ENCODE peak calls at places on chromosomes 2 and 18, in six cellular contexts. M is spleen, P is stomach, Y is gastrocnemius medialis, H is HepG2, Z is tibial nerve. A is an unnamed sample.

GRCh38 chr2:68925298-68925885 is 27.3 kb downstream of the GKN2 start:
- DNase-seq in M (no peak), H (peak), P (peak), Z (no peak), Y (no peak), A (no peak)

GRCh38 chr18:77118256-77119090 is 14.1 kb downstream of the MBP start:
- DNase-seq in H (no peak), P (no peak), Y (no peak), Z (no peak), M (no peak), A (no peak)

GRCh38 chr2:48733067-48733503 is 22.4 kb downstream of the LHCGR start:
- DNase-seq in Y (no peak), Z (no peak), P (no peak), H (no peak), M (no peak), A (no peak)

GRCh38 chr18:77092104-77093066 is 40.2 kb downstream of the MBP start:
- DNase-seq in H (no peak), P (no peak), Y (peak), M (no peak), Z (no peak), A (no peak)

GRCh38 chr2:146807568-146808168 is 1037.2 kb upstream of the ACVR2A start:
- DNase-seq in P (no peak), H (no peak), Y (no peak), Z (no peak), M (peak), A (no peak)

GRCh38 chr2:240601831-240602160 is 15.3 kb downstream of the CAPN10 start:
- DNase-seq in Z (peak), H (no peak), Y (peak), M (peak), P (no peak), A (no peak)

GRCh38 chr2:17043173-17043572 is 377.5 kb upstream of the CYRIA start:
- DNase-seq in H (no peak), Z (no peak), P (no peak), Y (no peak), M (no peak), A (no peak)

GRCh38 chr2:4130651-4131050 is 427.3 kb downstream of the DCDC2C start:
- DNase-seq in P (no peak), Z (no peak), H (no peak), Y (no peak), M (no peak), A (no peak)

GRCh38 chr2:237892478-237892877 is 33.1 kb downstream of the RAMP1 start:
- DNase-seq in M (no peak), Y (no peak), H (no peak), P (no peak), Z (no peak), A (no peak)

GRCh38 chr2:157087373-157088005 is 170.0 kb upstream of the GALNT5 start:
- DNase-seq in Y (peak), M (no peak), H (no peak), P (no peak), Z (no peak), A (no peak)

GRCh38 chr2:206800501-206801416 is 35.4 kb downstream of the FASTKD2 start:
- DNase-seq in H (peak), P (peak), Y (peak), Z (peak), M (no peak), A (no peak)

GRCh38 chr2:16899958-16900357 is 234.3 kb upstream of the CYRIA start:
- DNase-seq in H (no peak), P (no peak), M (no peak), Z (no peak), Y (no peak), A (no peak)

GRCh38 chr2:191976436-191976835 is 129.5 kb upstream of the CAVIN2 start:
- DNase-seq in Z (no peak), Y (no peak), M (no peak), P (no peak), H (no peak), A (no peak)

GRCh38 chr2:238552226-238552625 is 125.5 kb downstream of the ASB1 start:
- DNase-seq in P (no peak), H (no peak), Z (no peak), Y (no peak), M (no peak), A (no peak)

GRCh38 chr18:7821784-7822183 is 254.7 kb downstream of the PTPRM start:
- DNase-seq in Z (no peak), P (no peak), M (no peak), H (no peak), Y (no peak), A (no peak)

GRCh38 chr18:26549103-26549485 is 741 bp upstream of the KCTD1 start:
- DNase-seq in M (peak), H (no peak), Z (peak), P (peak), Y (peak), A (no peak)

GRCh38 chr18:77000527-77000926 is 132.1 kb downstream of the MBP start:
- DNase-seq in Y (peak), H (no peak), P (peak), Z (peak), M (peak), A (no peak)

GRCh38 chr2:138421971-138422335 is 79.6 kb upstream of the SPOPL start:
- DNase-seq in Z (no peak), M (no peak), Y (no peak), H (no peak), P (no peak), A (no peak)

GRCh38 chr2:45029215-45029614 is 20.0 kb upstream of the SIX2 start:
- DNase-seq in H (no peak), Z (no peak), Y (no peak), M (no peak), P (no peak), A (no peak)

GRCh38 chr2:175256806-175257585 is 75.5 kb upstream of the ATP5MC3 start:
- DNase-seq in Y (no peak), P (no peak), H (no peak), Z (no peak), M (peak), A (no peak)

GRCh38 chr2:100589527-100589926 is 26.7 kb downstream of the PDCL3 start:
- DNase-seq in Y (no peak), H (no peak), P (no peak), M (no peak), Z (no peak), A (no peak)

GRCh38 chr2:27320958-27321543 is 1.8 kb downstream of the MPV17 start:
- DNase-seq in H (peak), Y (peak), M (no peak), P (peak), Z (peak), A (no peak)

GRCh38 chr2:32450851-32451250 is 94.0 kb downstream of the BIRC6 start:
- DNase-seq in P (no peak), Z (no peak), H (no peak), M (no peak), Y (no peak), A (no peak)

GRCh38 chr2:10957396-10957795 is 45.7 kb downstream of the KCNF1 start:
- DNase-seq in M (no peak), Z (no peak), H (no peak), Y (no peak), P (no peak), A (no peak)

GRCh38 chr2:160756481-160756880 is 262.9 kb upstream of the RBMS1 start:
- DNase-seq in Z (no peak), Y (no peak), H (no peak), M (no peak), P (no peak), A (no peak)

GRCh38 chr2:231611273-231612198 is 18.9 kb downstream of the TEX44 start:
- DNase-seq in Z (no peak), P (peak), M (no peak), Y (peak), H (peak), A (no peak)

GRCh38 chr2:40455661-40456060 is 3.8 kb upstream of the SLC8A1 start:
- DNase-seq in Y (no peak), P (no peak), M (no peak), Z (no peak), H (no peak), A (no peak)

GRCh38 chr2:12437144-12437543 is 279.6 kb upstream of the TRIB2 start:
- DNase-seq in H (no peak), P (no peak), M (no peak), Y (no peak), Z (no peak), A (no peak)

GRCh38 chr2:44118257-44118656 is 50.4 kb upstream of the PPM1B start:
- DNase-seq in Y (no peak), M (no peak), H (no peak), Z (no peak), P (no peak), A (no peak)

GRCh38 chr2:215188078-215188477 is 49.7 kb upstream of the ABCA12 start:
- DNase-seq in Y (no peak), H (no peak), P (no peak), Z (no peak), M (no peak), A (no peak)

GRCh38 chr2:149989447-149990063 is 402.0 kb upstream of the MMADHC start:
- DNase-seq in M (no peak), Y (no peak), P (peak), H (peak), Z (no peak), A (no peak)

GRCh38 chr2:88051792-88052191 is 3.8 kb downstream of the KRCC1 start:
- DNase-seq in P (no peak), Z (no peak), Y (no peak), M (no peak), H (no peak), A (no peak)

GRCh38 chr2:88055436-88056128 is at the start of gene KRCC1:
- DNase-seq in M (peak), Z (peak), H (peak), P (peak), Y (peak), A (peak)

GRCh38 chr2:88054300-88055048 is 1.1 kb downstream of the KRCC1 start:
- DNase-seq in H (no peak), Z (no peak), M (peak), P (no peak), Y (no peak), A (no peak)

GRCh38 chr2:88055049-88055435 is 541 bp downstream of the KRCC1 start:
- DNase-seq in H (no peak), M (no peak), Z (no peak), Y (no peak), P (no peak), A (no peak)

DNA sequence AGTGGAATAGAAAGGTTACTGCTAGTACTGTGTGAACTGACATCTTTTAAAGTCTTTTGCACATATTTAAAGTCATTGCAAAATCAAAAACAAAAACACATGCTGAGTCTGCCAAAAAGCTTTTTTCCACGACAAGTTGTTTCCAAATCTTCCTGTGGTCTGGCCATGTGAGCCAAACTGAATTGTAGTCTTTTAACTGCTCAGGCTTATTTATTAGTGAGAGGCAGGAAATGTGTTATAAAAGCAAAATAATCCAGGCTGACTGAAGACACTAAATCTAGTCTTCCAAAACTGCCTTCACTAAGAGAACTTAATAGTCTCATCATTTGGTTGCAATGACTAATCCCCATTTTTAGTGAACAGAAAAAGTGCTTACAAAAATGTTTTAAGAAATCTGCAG is 2.3 kb downstream of the KRCC1 start:
- DNase-seq in M (no peak), Y (no peak), Z (no peak), H (no peak), P (no peak), A (no peak)
- TF ChIP-seq POLR2A in M (no peak), Y (peak), Z (no peak), H (no peak), P (no peak), A (no peak)

DNA sequence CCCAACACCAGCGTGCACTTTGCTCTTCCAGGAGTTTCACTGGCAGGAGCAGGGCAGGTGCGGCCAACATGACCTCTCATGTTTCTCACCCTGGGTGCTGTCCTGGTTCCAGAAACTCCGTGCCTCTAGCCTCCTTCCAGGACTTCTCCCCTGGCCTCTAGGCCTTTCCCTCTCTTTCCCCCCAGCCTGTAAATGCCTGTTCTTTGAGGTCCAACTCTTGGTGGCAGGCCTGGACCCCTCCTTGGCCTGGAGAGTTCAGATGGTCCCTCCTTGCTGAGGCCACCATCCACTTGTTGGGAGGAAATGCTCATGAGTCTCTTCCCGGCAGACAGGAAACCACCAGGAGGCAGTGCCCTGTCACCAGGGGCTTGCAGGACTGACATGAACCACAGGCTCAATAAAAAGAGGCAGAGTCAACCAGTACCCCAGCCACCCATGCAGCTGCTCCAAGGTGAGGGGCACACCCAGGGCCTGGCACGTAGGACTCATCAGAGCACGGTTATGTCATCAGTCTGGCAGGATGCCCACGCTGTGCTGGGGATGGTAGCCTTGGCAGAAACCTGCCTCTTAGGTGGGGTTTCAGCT is 1.5 kb downstream of the MALL start:
- DNase-seq in M (no peak), H (peak), P (no peak), Y (no peak), Z (no peak), A (no peak)
- TF ChIP-seq CTCF in M (no peak), H (peak), P (no peak), Y (no peak), Z (no peak), A (peak)

GRCh38 chr2:84946204-84947009 is 24.6 kb upstream of the KCMF1 start:
- DNase-seq in H (peak), M (peak), Y (no peak), P (peak), Z (no peak), A (no peak)
- TF ChIP-seq POLR2A in H (no peak), M (no peak), Y (no peak), P (no peak), Z (no peak), A (no peak)

DNA sequence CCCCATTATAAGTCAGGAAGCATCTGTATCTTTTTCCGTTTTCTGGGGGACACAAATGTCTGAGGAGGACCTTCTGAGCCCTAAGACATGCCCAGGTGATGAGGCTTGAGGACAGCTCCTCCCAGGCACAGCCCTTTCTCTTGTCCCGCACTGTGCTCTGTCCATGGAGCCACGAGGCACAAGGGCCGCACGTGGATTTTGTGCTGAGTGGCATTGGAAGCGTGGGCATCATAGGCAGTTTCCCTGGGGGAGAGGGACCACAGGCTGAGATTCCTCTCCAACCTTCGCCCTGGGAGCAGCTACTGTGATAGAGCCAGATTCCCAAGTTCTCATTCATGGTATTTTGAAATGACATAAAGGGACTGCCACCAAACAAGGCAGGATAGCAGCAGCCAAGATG is 139.9 kb downstream of the SH3RF3 start:
- DNase-seq in Z (no peak), P (no peak), H (no peak), M (no peak), Y (no peak), A (no peak)
- TF ChIP-seq CTCF in Z (no peak), P (no peak), H (no peak), M (no peak), Y (no peak), A (no peak)

A was measured in esophagus squamous epithelium.